ENCODE peak calls at places on chromosomes 3 and 15, in seven cellular contexts. A, B, T, E, U, G and J are unnamed samples. For H3K9me3, the result is how much of the 10 kb centered on the place peaks cover.

GRCh38 chr3:27923349-27924068 is 201.4 kb upstream of the EOMES start:
- DNase-seq in A (no peak), B (no peak), T (no peak), E (no peak), U (no peak), G (no peak), J (no peak)

GRCh38 chr3:190539526-190539925 is 25.6 kb downstream of the IL1RAP start:
- DNase-seq in A (no peak), B (no peak), T (no peak), E (no peak), U (no peak), G (no peak), J (no peak)

GRCh38 chr15:83278191-83278590 is 6.3 kb downstream of the BNC1 start:
- DNase-seq in A (no peak), B (peak), T (no peak), E (no peak), U (peak), G (no peak), J (no peak)

GRCh38 chr3:173089283-173089682 is 51.8 kb downstream of the SPATA16 start:
- DNase-seq in A (no peak), B (no peak), T (no peak), E (no peak), U (no peak), G (no peak), J (no peak)

GRCh38 chr3:170078620-170079281 is 41.0 kb downstream of the GPR160 start:
- DNase-seq in A (no peak), B (no peak), T (no peak), E (peak), U (no peak), G (no peak), J (no peak)

GRCh38 chr3:69428657-69429255 is 42.9 kb upstream of the FRMD4B start:
- DNase-seq in A (no peak), B (no peak), T (no peak), E (no peak), U (peak), G (no peak), J (no peak)

GRCh38 chr3:9310043-9310442 is 52.8 kb upstream of the THUMPD3 start:
- DNase-seq in A (no peak), B (no peak), T (no peak), E (no peak), U (no peak), G (no peak), J (no peak)

GRCh38 chr15:101568304-101568703 is 78.8 kb upstream of the PCSK6 start:
- DNase-seq in A (no peak), B (no peak), T (no peak), E (no peak), U (no peak), G (no peak), J (no peak)

GRCh38 chr3:11559816-11560633 is 83.7 kb downstream of the VGLL4 start:
- DNase-seq in A (no peak), B (no peak), T (no peak), E (no peak), U (no peak), G (no peak), J (no peak)

GRCh38 chr15:40045572-40046217 is 6.7 kb upstream of the SRP14 start:
- DNase-seq in A (no peak), B (no peak), T (no peak), E (no peak), U (no peak), G (no peak), J (no peak)

GRCh38 chr3:171092467-171092911 is 66.0 kb upstream of the SLC2A2 start:
- DNase-seq in A (no peak), B (no peak), T (no peak), E (no peak), U (peak), G (no peak), J (no peak)

GRCh38 chr15:100615801-100616200 is 13.4 kb downstream of the ASB7 start:
- DNase-seq in A (no peak), B (no peak), T (no peak), E (no peak), U (no peak), G (no peak), J (no peak)

GRCh38 chr3:107208796-107209195 is 168.4 kb upstream of the CCDC54 start:
- DNase-seq in A (no peak), B (peak), T (no peak), E (no peak), U (peak), G (no peak), J (no peak)

GRCh38 chr3:119604878-119605277 is 7.2 kb downstream of the PLA1A start:
- DNase-seq in A (no peak), B (peak), T (no peak), E (no peak), U (peak), G (no peak), J (no peak)

GRCh38 chr15:69834256-69834655 is 263.5 kb downstream of the TLE3 start:
- DNase-seq in A (no peak), B (no peak), T (no peak), E (no peak), U (no peak), G (no peak), J (peak)

GRCh38 chr15:50933353-50933752 is 24.9 kb downstream of the AP4E1 start:
- DNase-seq in A (no peak), B (no peak), T (no peak), E (no peak), U (no peak), G (no peak), J (no peak)

GRCh38 chr3:195886181-195887141 is 21.9 kb downstream of the TNK2 start:
- DNase-seq in A (no peak), B (no peak), T (no peak), E (no peak), U (no peak), G (no peak), J (peak)

GRCh38 chr3:195883801-195884200 is 24.6 kb downstream of the TNK2 start:
- DNase-seq in A (no peak), B (no peak), T (no peak), E (no peak), U (no peak), G (no peak), J (peak)

GRCh38 chr3:195884691-195885035 is 23.7 kb downstream of the TNK2 start:
- DNase-seq in A (no peak), B (no peak), T (no peak), E (no peak), U (no peak), G (no peak), J (no peak)

GRCh38 chr3:195883160-195883559 is 25.2 kb downstream of the TNK2 start:
- DNase-seq in A (no peak), B (no peak), T (no peak), E (no peak), U (no peak), G (no peak), J (no peak)

GRCh38 chr3:195885036-195885871 is 23.1 kb downstream of the TNK2 start:
- DNase-seq in A (no peak), B (no peak), T (no peak), E (no peak), U (no peak), G (no peak), J (peak)
- H3K27ac ChIP-seq in A (no peak), B (no peak), T (no peak), E (no peak), U (no peak), G (no peak), J (no peak)

DNA sequence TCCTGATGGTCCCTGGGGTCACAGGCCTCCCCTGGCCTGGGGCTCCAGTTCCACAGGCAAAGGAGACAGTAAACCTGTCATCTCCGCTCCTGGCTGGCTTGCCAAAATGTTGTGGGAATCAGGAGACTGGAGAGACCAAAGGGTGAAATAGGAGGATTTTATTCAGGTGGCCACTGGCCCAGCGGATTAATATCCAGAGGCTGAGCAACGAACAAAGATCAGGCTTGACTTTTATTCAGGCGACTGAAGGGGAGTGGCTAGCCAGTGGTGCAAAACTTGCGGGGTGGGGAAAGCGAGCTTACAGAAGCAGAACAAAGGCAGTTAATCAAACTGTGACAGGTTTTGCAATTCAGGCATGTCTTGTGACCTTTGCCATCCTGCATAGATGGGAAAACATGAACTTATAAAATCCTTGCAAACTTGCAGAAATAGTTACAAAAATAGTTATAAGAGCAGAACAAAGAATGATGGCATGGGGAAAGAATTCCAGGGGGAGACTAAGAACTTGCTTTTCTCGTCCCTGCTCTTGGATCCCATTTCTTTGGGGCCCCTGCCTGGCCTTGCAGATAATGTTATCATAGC is 19.8 kb upstream of the ACAD9 start:
- DNase-seq in A (no peak), B (no peak), T (no peak), E (no peak), U (peak), G (no peak), J (no peak)
- H3K9me3 ChIP-seq in A (under half), B (under half), T (under half), E (under half), U (under half), G (under half), J (under half)

GRCh38 chr15:67836955-67837354 is 2.9 kb downstream of the RNU6-1 start:
- DNase-seq in A (no peak), B (no peak), T (no peak), E (no peak), U (no peak), G (no peak), J (no peak)
- H3K27ac ChIP-seq in A (no peak), B (no peak), T (no peak), E (no peak), U (no peak), G (no peak), J (no peak)

GRCh38 chr3:71061037-71061436 is 522.5 kb downstream of the FOXP1 start:
- DNase-seq in A (no peak), B (no peak), T (no peak), E (no peak), U (no peak), G (no peak), J (no peak)

GRCh38 chr3:71062037-71062919 is 521.2 kb downstream of the FOXP1 start:
- DNase-seq in A (no peak), B (no peak), T (no peak), E (no peak), U (peak), G (no peak), J (no peak)

GRCh38 chr3:71061581-71061980 is 521.9 kb downstream of the FOXP1 start:
- DNase-seq in A (no peak), B (no peak), T (no peak), E (no peak), U (no peak), G (no peak), J (no peak)

GRCh38 chr3:71062920-71063767 is 520.4 kb downstream of the FOXP1 start:
- DNase-seq in A (no peak), B (peak), T (no peak), E (no peak), U (peak), G (no peak), J (no peak)

GRCh38 chr3:71060536-71060935 is 523.0 kb downstream of the FOXP1 start:
- DNase-seq in A (no peak), B (no peak), T (no peak), E (no peak), U (no peak), G (no peak), J (no peak)
- H3K9me3 ChIP-seq in A (under half), B (under half), T (under half), E (under half), U (under half), G (under half), J (under half)

DNA sequence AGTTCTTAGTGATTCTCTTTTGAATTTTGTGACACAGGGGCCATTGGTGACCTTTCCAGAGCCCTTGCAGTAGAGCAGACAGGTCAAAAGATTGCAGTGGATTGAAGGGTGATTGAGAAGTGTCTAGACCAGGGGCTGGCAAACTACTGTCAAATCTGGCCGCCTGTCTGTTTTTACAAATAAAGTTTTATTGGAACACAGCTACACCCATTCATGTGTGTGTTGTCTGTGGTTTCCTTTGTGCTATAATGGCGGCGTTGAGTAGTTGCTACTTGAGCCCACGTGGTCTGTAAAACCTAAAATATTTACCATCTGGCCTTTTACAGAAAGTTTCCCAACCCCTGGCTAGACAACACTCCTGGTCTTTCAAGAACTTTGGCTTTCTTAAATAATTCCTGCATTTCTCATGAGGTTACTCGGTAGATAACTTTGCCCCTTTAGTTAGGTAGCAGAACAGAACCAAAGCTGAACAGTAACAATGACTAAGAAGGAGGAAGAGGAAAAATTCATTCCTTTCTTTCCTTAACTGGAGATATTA is 265.1 kb upstream of the NR2E3 start:
- DNase-seq in A (no peak), B (no peak), T (no peak), E (no peak), U (no peak), G (no peak), J (no peak)
- H3K27ac ChIP-seq in A (no peak), B (no peak), T (no peak), E (no peak), U (no peak), G (no peak), J (no peak)

GRCh38 chr3:14037211-14037610 is 87.5 kb downstream of the CHCHD4 start:
- DNase-seq in A (no peak), B (no peak), T (no peak), E (no peak), U (no peak), G (no peak), J (no peak)
- H3K9me3 ChIP-seq in A (under half), B (under half), T (under half), E (under half), U (under half), G (under half), J (under half)